ENCODE peak calls at places on chromosomes 1 and 21, in six cellular contexts. One of them, this sample, is unnamed.
A peak's percentile ranks its signal among the peaks of the same experiment; 100 is the strongest.

GRCh38 chr21:44834231-44834950 is 16.5 kb upstream of the SUMO3 start:
- DNase-seq in tibial nerve: no peak
- DNase-seq in stimulated activated naive CD8-positive, alpha-beta T cell treated with anti-CD3 and anti-CD28 coated beads, Interleukin-15, amount 100 ng/mL, for 72 hours: no peak
- DNase-seq in NCI-H1105: no peak
- DNase-seq in osteocyte: no peak
- DNase-seq in Calu3: no peak
- DNase-seq in this sample: no peak

GRCh38 chr1:226542623-226543103 is 5.9 kb upstream of the STUM start:
- DNase-seq in tibial nerve: peak; percentile 59
- DNase-seq in stimulated activated naive CD8-positive, alpha-beta T cell treated with anti-CD3 and anti-CD28 coated beads, Interleukin-15, amount 100 ng/mL, for 72 hours: no peak
- DNase-seq in NCI-H1105: peak; percentile 45
- DNase-seq in osteocyte: no peak
- DNase-seq in Calu3: no peak
- DNase-seq in this sample: peak; percentile 75

GRCh38 chr1:99591886-99592285 is 54.0 kb upstream of the PALMD start:
- DNase-seq in tibial nerve: no peak
- DNase-seq in stimulated activated naive CD8-positive, alpha-beta T cell treated with anti-CD3 and anti-CD28 coated beads, Interleukin-15, amount 100 ng/mL, for 72 hours: no peak
- DNase-seq in NCI-H1105: no peak
- DNase-seq in osteocyte: no peak
- DNase-seq in Calu3: no peak
- DNase-seq in this sample: no peak

GRCh38 chr1:218459878-218460277 is 114.7 kb downstream of the TGFB2 start:
- DNase-seq in tibial nerve: no peak
- DNase-seq in stimulated activated naive CD8-positive, alpha-beta T cell treated with anti-CD3 and anti-CD28 coated beads, Interleukin-15, amount 100 ng/mL, for 72 hours: no peak
- DNase-seq in NCI-H1105: no peak
- DNase-seq in osteocyte: no peak
- DNase-seq in Calu3: peak; percentile 45
- DNase-seq in this sample: no peak

GRCh38 chr1:112457241-112457640 is 51.5 kb upstream of the WNT2B start:
- DNase-seq in tibial nerve: no peak
- DNase-seq in stimulated activated naive CD8-positive, alpha-beta T cell treated with anti-CD3 and anti-CD28 coated beads, Interleukin-15, amount 100 ng/mL, for 72 hours: no peak
- DNase-seq in NCI-H1105: no peak
- DNase-seq in osteocyte: no peak
- DNase-seq in Calu3: no peak
- DNase-seq in this sample: no peak

GRCh38 chr1:247113094-247113497 is 8.9 kb upstream of the ZNF669 start:
- DNase-seq in tibial nerve: no peak
- DNase-seq in stimulated activated naive CD8-positive, alpha-beta T cell treated with anti-CD3 and anti-CD28 coated beads, Interleukin-15, amount 100 ng/mL, for 72 hours: no peak
- DNase-seq in NCI-H1105: no peak
- DNase-seq in osteocyte: peak; percentile 77
- DNase-seq in Calu3: no peak
- DNase-seq in this sample: no peak

GRCh38 chr1:8456306-8456912 is 138.5 kb downstream of the SLC45A1 start:
- DNase-seq in tibial nerve: no peak
- DNase-seq in stimulated activated naive CD8-positive, alpha-beta T cell treated with anti-CD3 and anti-CD28 coated beads, Interleukin-15, amount 100 ng/mL, for 72 hours: no peak
- DNase-seq in NCI-H1105: no peak
- DNase-seq in osteocyte: no peak
- DNase-seq in Calu3: no peak
- DNase-seq in this sample: no peak

GRCh38 chr21:44865561-44866280 is 7.8 kb downstream of the PTTG1IP start:
- DNase-seq in tibial nerve: no peak
- DNase-seq in stimulated activated naive CD8-positive, alpha-beta T cell treated with anti-CD3 and anti-CD28 coated beads, Interleukin-15, amount 100 ng/mL, for 72 hours: no peak
- DNase-seq in NCI-H1105: no peak
- DNase-seq in osteocyte: no peak
- DNase-seq in Calu3: no peak
- DNase-seq in this sample: no peak

GRCh38 chr1:190179817-190180216 is 297.8 kb downstream of the BRINP3 start:
- DNase-seq in tibial nerve: no peak
- DNase-seq in stimulated activated naive CD8-positive, alpha-beta T cell treated with anti-CD3 and anti-CD28 coated beads, Interleukin-15, amount 100 ng/mL, for 72 hours: no peak
- DNase-seq in NCI-H1105: no peak
- DNase-seq in osteocyte: no peak
- DNase-seq in Calu3: no peak
- DNase-seq in this sample: no peak

GRCh38 chr1:225670806-225671733 is 18.1 kb upstream of the ENAH start:
- DNase-seq in tibial nerve: no peak
- DNase-seq in stimulated activated naive CD8-positive, alpha-beta T cell treated with anti-CD3 and anti-CD28 coated beads, Interleukin-15, amount 100 ng/mL, for 72 hours: no peak
- DNase-seq in NCI-H1105: no peak
- DNase-seq in osteocyte: no peak
- DNase-seq in Calu3: no peak
- DNase-seq in this sample: no peak

GRCh38 chr1:113210248-113210647 is 137.2 kb downstream of the LRIG2 start:
- DNase-seq in tibial nerve: no peak
- DNase-seq in stimulated activated naive CD8-positive, alpha-beta T cell treated with anti-CD3 and anti-CD28 coated beads, Interleukin-15, amount 100 ng/mL, for 72 hours: no peak
- DNase-seq in NCI-H1105: no peak
- DNase-seq in osteocyte: no peak
- DNase-seq in Calu3: no peak
- DNase-seq in this sample: no peak

GRCh38 chr1:68111804-68112436 is 61.5 kb upstream of the DIRAS3 start:
- DNase-seq in tibial nerve: peak; percentile 50
- DNase-seq in stimulated activated naive CD8-positive, alpha-beta T cell treated with anti-CD3 and anti-CD28 coated beads, Interleukin-15, amount 100 ng/mL, for 72 hours: no peak
- DNase-seq in NCI-H1105: peak; percentile 14
- DNase-seq in osteocyte: no peak
- DNase-seq in Calu3: peak; percentile 59
- DNase-seq in this sample: peak; percentile 56

GRCh38 chr21:45439901-45440461 is 35.0 kb downstream of the COL18A1 start:
- DNase-seq in tibial nerve: no peak
- DNase-seq in stimulated activated naive CD8-positive, alpha-beta T cell treated with anti-CD3 and anti-CD28 coated beads, Interleukin-15, amount 100 ng/mL, for 72 hours: no peak
- DNase-seq in NCI-H1105: no peak
- DNase-seq in osteocyte: no peak
- DNase-seq in Calu3: no peak
- DNase-seq in this sample: no peak

GRCh38 chr1:197302775-197303174 is 34.7 kb downstream of the CRB1 start:
- DNase-seq in tibial nerve: no peak
- DNase-seq in stimulated activated naive CD8-positive, alpha-beta T cell treated with anti-CD3 and anti-CD28 coated beads, Interleukin-15, amount 100 ng/mL, for 72 hours: no peak
- DNase-seq in NCI-H1105: no peak
- DNase-seq in osteocyte: no peak
- DNase-seq in Calu3: no peak
- DNase-seq in this sample: no peak

GRCh38 chr1:35590476-35591040 is 17.4 kb downstream of the TFAP2E start:
- DNase-seq in tibial nerve: no peak
- DNase-seq in stimulated activated naive CD8-positive, alpha-beta T cell treated with anti-CD3 and anti-CD28 coated beads, Interleukin-15, amount 100 ng/mL, for 72 hours: no peak
- DNase-seq in NCI-H1105: no peak
- DNase-seq in osteocyte: no peak
- DNase-seq in Calu3: no peak
- DNase-seq in this sample: no peak

GRCh38 chr1:95509989-95510388 is 276.0 kb downstream of the RWDD3 start:
- DNase-seq in tibial nerve: no peak
- DNase-seq in stimulated activated naive CD8-positive, alpha-beta T cell treated with anti-CD3 and anti-CD28 coated beads, Interleukin-15, amount 100 ng/mL, for 72 hours: no peak
- DNase-seq in NCI-H1105: no peak
- DNase-seq in osteocyte: no peak
- DNase-seq in Calu3: no peak
- DNase-seq in this sample: no peak

GRCh38 chr21:45537111-45537745 is 5.0 kb downstream of the SLC19A1 start:
- DNase-seq in tibial nerve: no peak
- DNase-seq in stimulated activated naive CD8-positive, alpha-beta T cell treated with anti-CD3 and anti-CD28 coated beads, Interleukin-15, amount 100 ng/mL, for 72 hours: no peak
- DNase-seq in NCI-H1105: no peak
- DNase-seq in osteocyte: no peak
- DNase-seq in Calu3: no peak
- DNase-seq in this sample: no peak

GRCh38 chr1:43982798-43983197 is 3.8 kb downstream of the B4GALT2 start:
- DNase-seq in tibial nerve: no peak
- DNase-seq in stimulated activated naive CD8-positive, alpha-beta T cell treated with anti-CD3 and anti-CD28 coated beads, Interleukin-15, amount 100 ng/mL, for 72 hours: no peak
- DNase-seq in NCI-H1105: no peak
- DNase-seq in osteocyte: no peak
- DNase-seq in Calu3: no peak
- DNase-seq in this sample: no peak

GRCh38 chr1:2266301-2266967 is 38.3 kb downstream of the SKI start:
- DNase-seq in tibial nerve: no peak
- DNase-seq in stimulated activated naive CD8-positive, alpha-beta T cell treated with anti-CD3 and anti-CD28 coated beads, Interleukin-15, amount 100 ng/mL, for 72 hours: no peak
- DNase-seq in NCI-H1105: no peak
- DNase-seq in osteocyte: no peak
- DNase-seq in Calu3: no peak
- DNase-seq in this sample: no peak